ENCODE peak calls at places on chromosomes 4 and X, in five cellular contexts. F is RWPE1, M is activated T-cell treated with anti-CD3 and anti-CD28 coated beads for 24 hours, I is EL, U is NCI-H1417. B is an unnamed sample.

GRCh38 chr4:6248394-6248793 is 21.3 kb upstream of the WFS1 start:
- DNase-seq in I (no peak), U (no peak), M (no peak), F (no peak), B (no peak)

GRCh38 chr4:98482847-98483806 is 175.3 kb downstream of the TSPAN5 start:
- DNase-seq in I (peak), M (peak), F (peak), U (no peak), B (peak)

GRCh38 chrX:153488231-153488914 is 6.4 kb upstream of the BGN start:
- DNase-seq in M (no peak), F (no peak), U (no peak), I (peak), B (peak)

GRCh38 chr4:4871267-4872147 is 12.0 kb downstream of the MSX1 start:
- DNase-seq in U (no peak), F (no peak), I (no peak), M (no peak), B (no peak)

GRCh38 chrX:112945796-112946195 is 105.2 kb upstream of the AMOT start:
- DNase-seq in I (no peak), F (no peak), U (no peak), M (no peak), B (no peak)

GRCh38 chrX:73922856-73923429 is 359.9 kb downstream of the CHIC1 start:
- DNase-seq in F (no peak), I (peak), M (no peak), U (no peak), B (no peak)

GRCh38 chr4:1403177-1403583 is 3.1 kb downstream of the NKX1-1 start:
- DNase-seq in U (no peak), I (no peak), M (no peak), F (no peak), B (peak)

GRCh38 chr4:4554234-4554633 is 12.4 kb upstream of the STX18 start:
- DNase-seq in U (peak), F (no peak), I (no peak), M (no peak), B (no peak)